ENCODE peak calls at places on chromosomes 13 and 19, in nine cellular contexts. One of them, this sample, is unnamed.

GRCh38 chr13:37369618-37370017 is 228.9 kb downstream of the POSTN start:
- DNase-seq in mucosa of descending colon: no peak
- DNase-seq in tibial nerve: no peak
- DNase-seq in CD4-positive, CD25-positive, alpha-beta regulatory T cell: no peak
- DNase-seq in bronchial epithelial cell: peak; percentile 39
- DNase-seq in coronary artery: no peak
- DNase-seq in fibroblast of the aortic adventitia: peak; percentile 74
- DNase-seq in thoracic aorta: no peak
- DNase-seq in brain microvascular endothelial cell: peak; percentile 47
- DNase-seq in this sample: no peak

GRCh38 chr19:10416380-10417257 is 3.7 kb upstream of the PDE4A start:
- DNase-seq in tibial nerve: peak; percentile 68
- DNase-seq in mucosa of descending colon: peak; percentile 88
- DNase-seq in fibroblast of the aortic adventitia: peak; percentile 85
- DNase-seq in brain microvascular endothelial cell: peak; percentile 80
- DNase-seq in thoracic aorta: peak; percentile 68
- DNase-seq in bronchial epithelial cell: peak; percentile 40
- DNase-seq in CD4-positive, CD25-positive, alpha-beta regulatory T cell: peak; percentile 96
- DNase-seq in coronary artery: no peak
- DNase-seq in this sample: peak; percentile 100

GRCh38 chr19:56837892-56838679 is 2.4 kb downstream of the PEG3 start:
- DNase-seq in coronary artery: peak; percentile 87
- DNase-seq in CD4-positive, CD25-positive, alpha-beta regulatory T cell: no peak
- DNase-seq in fibroblast of the aortic adventitia: no peak
- DNase-seq in tibial nerve: peak; percentile 50
- DNase-seq in mucosa of descending colon: peak; percentile 8
- DNase-seq in brain microvascular endothelial cell: peak; percentile 18
- DNase-seq in thoracic aorta: peak; percentile 27
- DNase-seq in bronchial epithelial cell: no peak
- DNase-seq in this sample: no peak

GRCh38 chr19:50870417-50871089 is 2.7 kb upstream of the KLK2 start:
- DNase-seq in tibial nerve: no peak
- DNase-seq in coronary artery: no peak
- DNase-seq in brain microvascular endothelial cell: no peak
- DNase-seq in mucosa of descending colon: no peak
- DNase-seq in bronchial epithelial cell: no peak
- DNase-seq in fibroblast of the aortic adventitia: no peak
- DNase-seq in CD4-positive, CD25-positive, alpha-beta regulatory T cell: no peak
- DNase-seq in thoracic aorta: no peak
- DNase-seq in this sample: no peak

GRCh38 chr19:56748443-56748842 is 76.9 kb upstream of the ZNF835 start:
- DNase-seq in coronary artery: no peak
- DNase-seq in thoracic aorta: no peak
- DNase-seq in tibial nerve: peak; percentile 34
- DNase-seq in brain microvascular endothelial cell: peak; percentile 7
- DNase-seq in bronchial epithelial cell: peak; percentile 4
- DNase-seq in fibroblast of the aortic adventitia: no peak
- DNase-seq in CD4-positive, CD25-positive, alpha-beta regulatory T cell: no peak
- DNase-seq in mucosa of descending colon: no peak
- DNase-seq in this sample: no peak

GRCh38 chr13:20198781-20199180 is 6.0 kb upstream of the GJB2 start:
- DNase-seq in CD4-positive, CD25-positive, alpha-beta regulatory T cell: no peak
- DNase-seq in tibial nerve: no peak
- DNase-seq in coronary artery: no peak
- DNase-seq in fibroblast of the aortic adventitia: no peak
- DNase-seq in bronchial epithelial cell: peak; percentile 63
- DNase-seq in thoracic aorta: no peak
- DNase-seq in brain microvascular endothelial cell: no peak
- DNase-seq in mucosa of descending colon: peak; percentile 53
- DNase-seq in this sample: no peak

GRCh38 chr13:72221276-72221962 is 354.4 kb upstream of the DACH1 start:
- DNase-seq in tibial nerve: no peak
- DNase-seq in mucosa of descending colon: peak; percentile 38
- DNase-seq in fibroblast of the aortic adventitia: no peak
- DNase-seq in brain microvascular endothelial cell: no peak
- DNase-seq in bronchial epithelial cell: peak; percentile 42
- DNase-seq in thoracic aorta: no peak
- DNase-seq in coronary artery: no peak
- DNase-seq in CD4-positive, CD25-positive, alpha-beta regulatory T cell: no peak
- DNase-seq in this sample: no peak

GRCh38 chr13:77509221-77509620 is 26.3 kb upstream of the SCEL start:
- DNase-seq in thoracic aorta: no peak
- DNase-seq in fibroblast of the aortic adventitia: peak; percentile 47
- DNase-seq in bronchial epithelial cell: peak; percentile 66
- DNase-seq in CD4-positive, CD25-positive, alpha-beta regulatory T cell: no peak
- DNase-seq in mucosa of descending colon: no peak
- DNase-seq in brain microvascular endothelial cell: peak; percentile 65
- DNase-seq in coronary artery: no peak
- DNase-seq in tibial nerve: no peak
- DNase-seq in this sample: no peak

GRCh38 chr19:29855087-29855486 is 43.3 kb downstream of the CCNE1 start:
- DNase-seq in coronary artery: peak; percentile 45
- DNase-seq in brain microvascular endothelial cell: no peak
- DNase-seq in mucosa of descending colon: no peak
- DNase-seq in bronchial epithelial cell: no peak
- DNase-seq in fibroblast of the aortic adventitia: no peak
- DNase-seq in tibial nerve: no peak
- DNase-seq in CD4-positive, CD25-positive, alpha-beta regulatory T cell: no peak
- DNase-seq in thoracic aorta: no peak
- DNase-seq in this sample: no peak

GRCh38 chr19:52270266-52270885 is 989 bp downstream of the ZNF766 start:
- DNase-seq in bronchial epithelial cell: peak; percentile 1
- DNase-seq in fibroblast of the aortic adventitia: no peak
- DNase-seq in CD4-positive, CD25-positive, alpha-beta regulatory T cell: no peak
- DNase-seq in thoracic aorta: no peak
- DNase-seq in coronary artery: no peak
- DNase-seq in brain microvascular endothelial cell: no peak
- DNase-seq in mucosa of descending colon: peak; percentile 9
- DNase-seq in tibial nerve: no peak
- DNase-seq in this sample: no peak

GRCh38 chr13:113129480-113129879 is 6.9 kb downstream of the F10 start:
- DNase-seq in CD4-positive, CD25-positive, alpha-beta regulatory T cell: no peak
- DNase-seq in fibroblast of the aortic adventitia: no peak
- DNase-seq in brain microvascular endothelial cell: no peak
- DNase-seq in tibial nerve: no peak
- DNase-seq in coronary artery: peak; percentile 36
- DNase-seq in mucosa of descending colon: no peak
- DNase-seq in bronchial epithelial cell: no peak
- DNase-seq in thoracic aorta: no peak
- DNase-seq in this sample: no peak

GRCh38 chr19:50190439-50190891 is 13.0 kb upstream of the MYH14 start:
- DNase-seq in brain microvascular endothelial cell: no peak
- DNase-seq in bronchial epithelial cell: no peak
- DNase-seq in coronary artery: no peak
- DNase-seq in fibroblast of the aortic adventitia: no peak
- DNase-seq in mucosa of descending colon: peak; percentile 87
- DNase-seq in tibial nerve: no peak
- DNase-seq in CD4-positive, CD25-positive, alpha-beta regulatory T cell: no peak
- DNase-seq in thoracic aorta: no peak
- DNase-seq in this sample: no peak

GRCh38 chr13:47168086-47168485 is 271.2 kb upstream of the HTR2A start:
- DNase-seq in tibial nerve: no peak
- DNase-seq in thoracic aorta: no peak
- DNase-seq in fibroblast of the aortic adventitia: peak; percentile 20
- DNase-seq in mucosa of descending colon: no peak
- DNase-seq in coronary artery: no peak
- DNase-seq in CD4-positive, CD25-positive, alpha-beta regulatory T cell: no peak
- DNase-seq in brain microvascular endothelial cell: peak; percentile 59
- DNase-seq in bronchial epithelial cell: peak; percentile 83
- DNase-seq in this sample: no peak

DNA sequence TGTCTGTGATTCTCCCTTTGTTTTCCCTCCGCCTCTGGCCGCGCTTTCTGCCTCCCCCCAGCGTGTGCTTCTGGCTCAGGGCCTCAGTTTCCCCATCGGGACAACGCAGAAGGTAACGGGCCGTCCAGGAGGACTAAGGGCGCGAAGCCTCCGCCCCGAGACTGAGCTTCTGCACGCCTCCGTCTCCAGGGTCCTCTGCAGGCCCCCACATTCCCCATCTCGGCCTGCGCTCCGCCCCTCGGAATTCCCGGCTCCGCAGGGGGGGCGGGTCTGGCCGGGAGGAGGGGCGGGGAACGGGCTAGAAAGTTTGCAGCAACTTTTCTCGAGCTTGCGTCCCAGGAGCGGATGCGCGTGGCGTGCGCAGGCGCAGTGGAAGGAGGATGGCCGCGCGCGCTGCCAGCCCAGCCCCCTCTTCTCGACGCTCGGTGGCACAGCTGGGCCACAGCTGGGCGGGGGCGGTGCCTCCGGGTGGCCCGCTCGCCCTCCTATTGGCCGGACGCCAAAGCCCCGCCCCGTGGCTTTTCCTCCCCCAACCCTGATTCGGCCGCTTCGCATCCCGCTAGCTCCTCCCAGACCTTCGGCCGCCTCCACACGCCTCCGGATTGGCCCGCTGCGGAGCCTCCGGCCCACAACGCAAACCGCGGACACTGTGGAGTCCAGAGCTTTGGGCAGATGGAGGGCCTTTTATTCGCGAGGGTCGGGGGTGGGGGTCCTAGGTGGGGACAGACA is at the start of gene SIX5:
- DNase-seq in CD4-positive, CD25-positive, alpha-beta regulatory T cell: peak; percentile 90
- DNase-seq in coronary artery: peak; percentile 98
- DNase-seq in tibial nerve: peak; percentile 96
- DNase-seq in fibroblast of the aortic adventitia: peak; percentile 97
- DNase-seq in thoracic aorta: peak; percentile 88
- DNase-seq in bronchial epithelial cell: peak; percentile 89
- DNase-seq in mucosa of descending colon: peak; percentile 99
- DNase-seq in brain microvascular endothelial cell: peak; percentile 96
- DNase-seq in this sample: peak; percentile 88
- H3K4me3 ChIP-seq in CD4-positive, CD25-positive, alpha-beta regulatory T cell: peak within 1 kb of the TSS; percentile 57
- H3K4me3 ChIP-seq in coronary artery: peak within 1 kb of the TSS; percentile 87
- H3K4me3 ChIP-seq in tibial nerve: peak within 1 kb of the TSS; percentile 62
- H3K4me3 ChIP-seq in fibroblast of the aortic adventitia: peak within 1 kb of the TSS; percentile 82
- H3K4me3 ChIP-seq in thoracic aorta: peak within 1 kb of the TSS; percentile 98
- H3K4me3 ChIP-seq in bronchial epithelial cell: peak within 1 kb of the TSS; percentile 88
- H3K4me3 ChIP-seq in mucosa of descending colon: peak within 1 kb of the TSS; percentile 52
- H3K4me3 ChIP-seq in brain microvascular endothelial cell: peak within 1 kb of the TSS; percentile 79
- H3K4me3 ChIP-seq in this sample: peak within 1 kb of the TSS; percentile 99

GRCh38 chr13:99871249-99871898 is 100.2 kb downstream of the ZIC5 start:
- DNase-seq in brain microvascular endothelial cell: no peak
- DNase-seq in thoracic aorta: no peak
- DNase-seq in coronary artery: no peak
- DNase-seq in CD4-positive, CD25-positive, alpha-beta regulatory T cell: no peak
- DNase-seq in fibroblast of the aortic adventitia: no peak
- DNase-seq in tibial nerve: no peak
- DNase-seq in mucosa of descending colon: no peak
- DNase-seq in bronchial epithelial cell: no peak
- DNase-seq in this sample: no peak
- H3K4me3 ChIP-seq in brain microvascular endothelial cell: no peak overlapping the region
- H3K4me3 ChIP-seq in thoracic aorta: no peak overlapping the region
- H3K4me3 ChIP-seq in coronary artery: no peak overlapping the region
- H3K4me3 ChIP-seq in CD4-positive, CD25-positive, alpha-beta regulatory T cell: no peak overlapping the region
- H3K4me3 ChIP-seq in fibroblast of the aortic adventitia: no peak overlapping the region
- H3K4me3 ChIP-seq in tibial nerve: no peak overlapping the region
- H3K4me3 ChIP-seq in mucosa of descending colon: no peak overlapping the region
- H3K4me3 ChIP-seq in bronchial epithelial cell: no peak overlapping the region
- H3K4me3 ChIP-seq in this sample: no peak overlapping the region

DNA sequence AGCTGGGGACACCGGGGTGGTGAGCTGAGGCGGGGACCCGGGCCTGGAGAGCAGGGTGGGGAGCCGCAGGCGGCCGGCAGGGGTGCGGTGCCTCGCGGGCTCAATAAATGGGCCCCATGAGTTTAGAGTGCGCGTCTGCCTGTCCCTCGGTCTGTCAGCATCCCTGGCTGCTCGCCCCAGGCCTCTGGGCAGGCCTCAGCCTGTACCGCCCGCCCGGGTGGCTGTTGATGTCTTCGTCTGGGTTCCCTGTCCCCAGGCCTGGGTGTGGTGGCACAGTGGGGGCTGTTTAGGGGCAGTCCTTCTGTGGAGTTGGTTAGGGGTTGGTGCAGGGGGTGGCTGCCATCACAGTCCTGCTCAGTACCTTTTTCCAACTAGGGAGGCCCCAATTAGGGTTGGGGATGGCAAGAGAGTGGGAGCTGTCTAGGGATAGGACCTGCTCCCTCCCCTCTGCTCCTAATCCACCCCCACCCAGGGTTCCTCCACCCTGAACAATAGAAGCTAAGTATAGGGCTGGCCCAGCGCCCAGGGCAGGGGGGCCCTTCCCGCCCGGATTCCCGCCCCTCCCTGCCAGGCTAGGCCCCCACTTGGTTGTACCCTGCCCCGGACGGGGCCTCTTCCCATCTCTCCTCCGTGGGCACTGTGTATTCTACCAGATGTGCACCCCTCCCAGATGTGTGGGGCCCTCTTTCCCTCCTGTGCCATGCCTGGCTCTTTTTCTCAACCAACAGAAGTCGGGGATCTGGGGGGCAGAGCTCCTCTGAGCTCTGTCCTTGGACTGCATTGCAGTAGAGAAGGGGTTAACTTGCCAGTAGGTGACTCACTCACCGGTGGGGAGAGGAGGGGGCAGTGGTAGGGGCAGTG is 12.4 kb downstream of the CIC start:
- DNase-seq in bronchial epithelial cell: peak; percentile 59
- DNase-seq in fibroblast of the aortic adventitia: peak; percentile 68
- DNase-seq in brain microvascular endothelial cell: no peak
- DNase-seq in tibial nerve: no peak
- DNase-seq in coronary artery: peak; percentile 87
- DNase-seq in thoracic aorta: no peak
- DNase-seq in mucosa of descending colon: no peak
- DNase-seq in CD4-positive, CD25-positive, alpha-beta regulatory T cell: no peak
- DNase-seq in this sample: no peak
- H3K4me3 ChIP-seq in bronchial epithelial cell: no peak overlapping the region
- H3K4me3 ChIP-seq in fibroblast of the aortic adventitia: peak overlapping the region; percentile 76
- H3K4me3 ChIP-seq in brain microvascular endothelial cell: peak overlapping the region; percentile 68
- H3K4me3 ChIP-seq in tibial nerve: peak overlapping the region; percentile 90
- H3K4me3 ChIP-seq in coronary artery: peak overlapping the region; percentile 97
- H3K4me3 ChIP-seq in thoracic aorta: peak overlapping the region; percentile 81
- H3K4me3 ChIP-seq in mucosa of descending colon: no peak overlapping the region
- H3K4me3 ChIP-seq in CD4-positive, CD25-positive, alpha-beta regulatory T cell: no peak overlapping the region
- H3K4me3 ChIP-seq in this sample: no peak overlapping the region

GRCh38 chr19:8578642-8579265 is 1.5 kb upstream of the MYO1F start:
- DNase-seq in thoracic aorta: peak; percentile 40
- DNase-seq in tibial nerve: peak; percentile 93
- DNase-seq in bronchial epithelial cell: peak; percentile 14
- DNase-seq in fibroblast of the aortic adventitia: peak; percentile 68
- DNase-seq in CD4-positive, CD25-positive, alpha-beta regulatory T cell: peak; percentile 69
- DNase-seq in brain microvascular endothelial cell: peak; percentile 63
- DNase-seq in coronary artery: peak; percentile 80
- DNase-seq in mucosa of descending colon: peak; percentile 91
- DNase-seq in this sample: peak; percentile 91

GRCh38 chr19:8577741-8578140 is 499 bp upstream of the MYO1F start:
- DNase-seq in thoracic aorta: no peak
- DNase-seq in bronchial epithelial cell: no peak
- DNase-seq in coronary artery: no peak
- DNase-seq in fibroblast of the aortic adventitia: no peak
- DNase-seq in mucosa of descending colon: no peak
- DNase-seq in CD4-positive, CD25-positive, alpha-beta regulatory T cell: no peak
- DNase-seq in tibial nerve: no peak
- DNase-seq in brain microvascular endothelial cell: no peak
- DNase-seq in this sample: no peak

GRCh38 chr19:8575467-8575997 is 1.7 kb downstream of the MYO1F start:
- DNase-seq in tibial nerve: no peak
- DNase-seq in fibroblast of the aortic adventitia: peak; percentile 49
- DNase-seq in bronchial epithelial cell: peak; percentile 12
- DNase-seq in mucosa of descending colon: peak; percentile 31
- DNase-seq in brain microvascular endothelial cell: peak; percentile 12
- DNase-seq in coronary artery: no peak
- DNase-seq in thoracic aorta: no peak
- DNase-seq in CD4-positive, CD25-positive, alpha-beta regulatory T cell: peak; percentile 24
- DNase-seq in this sample: no peak

GRCh38 chr19:8576273-8576993 is 809 bp downstream of the MYO1F start:
- DNase-seq in thoracic aorta: no peak
- DNase-seq in brain microvascular endothelial cell: no peak
- DNase-seq in bronchial epithelial cell: no peak
- DNase-seq in tibial nerve: no peak
- DNase-seq in mucosa of descending colon: peak; percentile 46
- DNase-seq in fibroblast of the aortic adventitia: no peak
- DNase-seq in coronary artery: no peak
- DNase-seq in CD4-positive, CD25-positive, alpha-beta regulatory T cell: no peak
- DNase-seq in this sample: no peak

GRCh38 chr19:8577247-8577646 is at the start of gene MYO1F:
- DNase-seq in brain microvascular endothelial cell: no peak
- DNase-seq in coronary artery: no peak
- DNase-seq in CD4-positive, CD25-positive, alpha-beta regulatory T cell: no peak
- DNase-seq in fibroblast of the aortic adventitia: no peak
- DNase-seq in mucosa of descending colon: peak; percentile 54
- DNase-seq in thoracic aorta: no peak
- DNase-seq in tibial nerve: peak; percentile 43
- DNase-seq in bronchial epithelial cell: no peak
- DNase-seq in this sample: no peak
- H3K4me3 ChIP-seq in brain microvascular endothelial cell: no peak within 1 kb of the TSS
- H3K4me3 ChIP-seq in coronary artery: peak within 1 kb of the TSS; percentile 62
- H3K4me3 ChIP-seq in CD4-positive, CD25-positive, alpha-beta regulatory T cell: peak within 1 kb of the TSS; percentile 90
- H3K4me3 ChIP-seq in fibroblast of the aortic adventitia: no peak within 1 kb of the TSS
- H3K4me3 ChIP-seq in mucosa of descending colon: peak within 1 kb of the TSS; percentile 14
- H3K4me3 ChIP-seq in thoracic aorta: peak within 1 kb of the TSS; percentile 62
- H3K4me3 ChIP-seq in tibial nerve: no peak within 1 kb of the TSS
- H3K4me3 ChIP-seq in bronchial epithelial cell: no peak within 1 kb of the TSS
- H3K4me3 ChIP-seq in this sample: peak within 1 kb of the TSS; percentile 57